ENCODE peak calls at places on chromosomes 3 and 15, in ten cellular contexts. L is A549, S is endothelial cell of umbilical vein, R is WTC11, X is K562, Z is SK-N-SH, Y is H1, W is HCT116, H is HepG2, M is GM12878. K is an unnamed sample.

GRCh38 chr3:32945136-32945535 is 6.3 kb upstream of the CCR4 start:
- DNase-seq in L (no peak), S (no peak), R (no peak), X (no peak), Z (no peak), Y (no peak), W (peak; percentile 26), H (no peak), M (no peak), K (no peak)

GRCh38 chr3:133535971-133536634 is 37.4 kb upstream of the CDV3 start:
- DNase-seq in L (peak; percentile 69), S (peak; percentile 82), R (no peak), X (no peak), Z (no peak), Y (no peak), W (no peak), H (peak; percentile 70), M (no peak), K (no peak)

GRCh38 chr3:13465236-13465958 is 14.7 kb upstream of the HDAC11 start:
- DNase-seq in L (no peak), S (no peak), R (no peak), X (peak; percentile 2), Z (no peak), Y (no peak), W (no peak), H (no peak), M (no peak), K (no peak)

GRCh38 chr3:40116478-40117162 is 192.9 kb upstream of the EIF1B start:
- DNase-seq in L (no peak), S (peak; percentile 38), R (no peak), X (no peak), Z (no peak), Y (no peak), W (no peak), H (no peak), M (no peak), K (no peak)

GRCh38 chr3:108322352-108322751 is 26.0 kb downstream of the HHLA2 start:
- DNase-seq in L (no peak), S (peak; percentile 18), R (no peak), X (no peak), Z (no peak), Y (no peak), W (no peak), H (no peak), M (no peak), K (peak; percentile 22)

GRCh38 chr15:89104172-89104564 is 15.9 kb downstream of the ABHD2 start:
- DNase-seq in L (no peak), S (no peak), R (peak; percentile 17), X (no peak), Z (no peak), Y (no peak), W (no peak), H (no peak), M (no peak), K (no peak)

GRCh38 chr15:34914316-34914715 is 55.2 kb downstream of the AQR start:
- DNase-seq in L (no peak), S (no peak), R (no peak), X (no peak), Z (no peak), Y (no peak), W (no peak), H (no peak), M (no peak), K (no peak)

GRCh38 chr3:83514130-83514914 is 1444.5 kb upstream of the CADM2 start:
- DNase-seq in L (peak; percentile 19), S (no peak), R (peak; percentile 17), X (no peak), Z (no peak), Y (peak; percentile 49), W (no peak), H (no peak), M (no peak), K (no peak)

GRCh38 chr3:134427400-134428111 is 53.3 kb upstream of the AMOTL2 start:
- DNase-seq in L (peak; percentile 94), S (peak; percentile 77), R (no peak), X (no peak), Z (peak; percentile 20), Y (no peak), W (peak; percentile 93), H (peak; percentile 75), M (no peak), K (peak; percentile 41)

GRCh38 chr3:187831125-187832051 is 86.1 kb upstream of the BCL6 start:
- DNase-seq in L (no peak), S (no peak), R (no peak), X (no peak), Z (no peak), Y (peak; percentile 39), W (no peak), H (no peak), M (no peak), K (no peak)

GRCh38 chr3:172127141-172127540 is 87.8 kb downstream of the FNDC3B start:
- DNase-seq in L (no peak), S (no peak), R (no peak), X (no peak), Z (no peak), Y (no peak), W (no peak), H (no peak), M (no peak), K (no peak)

DNA sequence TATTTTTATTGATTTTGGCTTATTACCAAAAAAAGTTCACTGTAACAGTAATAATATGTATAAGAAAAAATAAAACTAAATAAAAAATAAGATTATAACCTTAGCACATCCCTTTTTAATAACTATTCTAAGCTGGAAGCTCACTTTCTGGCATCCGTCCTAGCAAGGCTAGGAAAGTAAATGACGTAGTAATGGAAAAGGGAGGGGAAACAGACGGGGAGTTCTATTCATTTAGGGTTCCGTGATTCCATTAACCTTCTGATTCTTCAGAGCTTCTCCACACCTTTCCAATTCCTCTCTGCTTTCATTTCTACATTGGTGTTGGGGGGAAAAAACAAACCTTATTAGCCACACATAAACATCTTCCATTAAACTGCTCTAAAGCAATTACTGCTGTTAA is 156.6 kb downstream of the FGF12 start:
- DNase-seq in L (no peak), S (no peak), R (no peak), X (no peak), Z (no peak), Y (no peak), W (no peak), H (no peak), M (no peak), K (no peak)
- TF ChIP-seq MAX in L (no peak), S (no peak), R (no peak), X (no peak), Z (no peak), Y (no peak), W (no peak), H (no peak), M (no peak), K (no peak)

GRCh38 chr15:96337354-96337990 is 7.0 kb downstream of the NR2F2 start:
- DNase-seq in L (no peak), S (peak; percentile 6), R (peak; percentile 21), X (no peak), Z (no peak), Y (no peak), W (no peak), H (peak; percentile 15), M (no peak), K (no peak)
- TF ChIP-seq MAX in L (no peak), S (no peak), R (no peak), X (no peak), Z (no peak), Y (no peak), W (no peak), H (no peak), M (no peak), K (no peak)

GRCh38 chr3:62229908-62230307 is 143.4 kb downstream of the FEZF2 start:
- DNase-seq in L (peak; percentile 10), S (no peak), R (no peak), X (peak; percentile 16), Z (peak; percentile 40), Y (no peak), W (peak; percentile 10), H (no peak), M (no peak), K (peak; percentile 5)
- TF ChIP-seq MAX in L (no peak), S (no peak), R (no peak), X (no peak), Z (no peak), Y (no peak), W (no peak), H (no peak), M (no peak), K (no peak)

DNA sequence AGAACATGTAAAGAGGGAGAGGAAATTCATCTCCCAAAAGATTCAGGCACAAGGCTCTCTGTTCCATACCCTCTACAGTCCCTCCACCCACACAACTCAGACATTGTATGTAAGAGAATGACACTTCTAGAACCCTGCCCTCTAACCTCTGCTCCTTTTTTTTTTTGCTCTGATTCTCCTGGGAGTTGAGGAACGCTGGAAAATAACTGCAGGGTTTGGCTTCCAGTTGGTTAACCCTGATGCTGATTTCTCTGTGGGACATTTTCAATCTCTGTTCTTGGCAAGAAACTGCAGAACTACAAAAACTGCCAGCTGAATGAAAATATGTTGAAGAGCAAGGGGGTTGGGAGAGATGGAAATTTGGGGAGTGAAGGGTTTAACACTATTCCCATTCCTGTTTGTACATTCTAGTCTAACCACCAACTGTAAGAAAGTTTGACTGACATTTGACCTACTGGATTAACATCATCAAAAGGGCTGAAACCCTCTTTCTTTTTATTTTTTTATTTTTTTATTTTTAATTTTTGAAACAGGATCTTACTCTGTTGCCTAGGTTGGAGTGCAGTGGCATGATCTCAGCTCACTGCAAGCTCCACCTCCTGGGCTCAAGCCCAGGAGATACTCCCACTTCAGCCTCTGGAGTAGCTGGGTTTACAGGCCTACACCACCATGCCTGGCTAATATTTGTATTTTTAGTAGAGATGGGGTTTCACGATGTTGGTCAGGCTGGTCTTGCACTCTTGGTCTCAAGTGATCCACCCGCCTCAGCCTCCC is 14.5 kb upstream of the MAGI1 start:
- DNase-seq in L (no peak), S (no peak), R (no peak), X (no peak), Z (no peak), Y (no peak), W (no peak), H (no peak), M (no peak), K (no peak)
- TF ChIP-seq MAX in L (no peak), S (no peak), R (no peak), X (no peak), Z (no peak), Y (no peak), W (no peak), H (no peak), M (no peak), K (no peak)

DNA sequence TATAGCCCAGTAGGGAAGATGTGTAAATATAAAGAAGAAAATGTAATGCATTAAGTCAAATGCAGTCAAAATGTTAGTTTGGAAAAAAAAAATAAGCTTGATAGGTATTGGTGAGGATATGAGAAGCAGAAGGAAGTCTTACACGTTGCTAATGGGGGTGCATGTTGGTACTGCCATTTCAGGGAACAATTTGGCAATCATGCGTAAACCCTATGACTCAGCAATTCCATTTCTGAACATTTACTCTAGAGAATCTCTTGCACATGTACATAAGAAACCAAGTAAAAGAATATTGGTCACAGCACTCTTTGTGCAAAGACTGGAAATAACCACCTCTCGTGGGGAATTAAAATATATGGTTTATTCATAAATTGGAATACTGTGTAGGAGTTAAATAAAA is 35.5 kb upstream of the TIMP4 start:
- DNase-seq in L (peak; percentile 75), S (peak; percentile 34), R (no peak), X (no peak), Z (no peak), Y (no peak), W (peak; percentile 36), H (no peak), M (peak; percentile 81), K (peak; percentile 93)
- TF ChIP-seq MAX in L (peak; percentile 43), S (no peak), R (no peak), X (no peak), Z (peak; percentile 55), Y (no peak), W (no peak), H (no peak), M (no peak), K (peak; percentile 62)